ENCODE peak calls at places on chromosomes 1 and 21, in five cellular contexts. N is heart left ventricle, I is epithelial cell of esophagus, U is omental fat pad, E is left ventricle myocardium inferior. K is an unnamed sample.

GRCh38 chr1:228092342-228093049 is 10.0 kb downstream of the ARF1 start:
- DNase-seq in U (peak), N (no peak), E (no peak), I (no peak), K (no peak)

GRCh38 chr1:230270185-230270939 is 155.8 kb downstream of the PGBD5 start:
- DNase-seq in N (no peak), U (no peak), I (no peak), E (no peak), K (no peak)

GRCh38 chr1:149849947-149850360 is 49.4 kb upstream of the BOLA1 start:
- DNase-seq in N (no peak), U (no peak), E (no peak), I (peak), K (no peak)

GRCh38 chr1:47191940-47192457 is 2.2 kb upstream of the PDZK1IP1 start:
- DNase-seq in E (no peak), N (no peak), U (peak), I (no peak), K (peak)

GRCh38 chr1:62436039-62436465 is 797 bp upstream of the USP1 start:
- DNase-seq in E (peak), U (peak), I (peak), N (peak), K (peak)

GRCh38 chr1:3463013-3463385 is 8.5 kb downstream of the ARHGEF16 start:
- DNase-seq in E (no peak), N (no peak), U (no peak), I (no peak), K (no peak)

GRCh38 chr1:28449904-28450303 is 55.9 kb upstream of the RCC1 start:
- DNase-seq in N (no peak), U (no peak), I (peak), E (no peak), K (no peak)

GRCh38 chr1:17649371-17650106 is 105.6 kb upstream of the ACTL8 start:
- DNase-seq in N (no peak), E (no peak), I (no peak), U (no peak), K (no peak)

GRCh38 chr1:186183970-186184628 is 191.0 kb downstream of the TPR start:
- DNase-seq in I (no peak), U (no peak), N (no peak), E (no peak), K (no peak)

GRCh38 chr1:59332983-59333382 is 36.1 kb downstream of the FGGY start:
- DNase-seq in U (no peak), E (no peak), N (no peak), I (peak), K (no peak)

GRCh38 chr1:1778827-1779675 is 781 bp upstream of the NADK start:
- DNase-seq in E (peak), U (peak), I (peak), N (peak), K (no peak)

GRCh38 chr1:54488831-54489626 is 59.0 kb upstream of the ACOT11 start:
- DNase-seq in N (peak), I (peak), U (peak), E (peak), K (peak)

GRCh38 chr1:116515702-116516101 is 55.1 kb downstream of the CD58 start:
- DNase-seq in N (no peak), U (no peak), I (no peak), E (no peak), K (no peak)

GRCh38 chr1:204130178-204130577 is 21.7 kb downstream of the ETNK2 start:
- DNase-seq in I (no peak), N (no peak), U (no peak), E (no peak), K (no peak)

GRCh38 chr1:24386241-24386640 is 27.3 kb downstream of the STPG1 start:
- DNase-seq in E (no peak), I (peak), N (no peak), U (no peak), K (no peak)

GRCh38 chr1:21499283-21499945 is 9.8 kb upstream of the ALPL start:
- DNase-seq in N (no peak), E (no peak), U (no peak), I (no peak), K (no peak)

GRCh38 chr1:226875641-226876295 is 5.4 kb downstream of the PSEN2 start:
- DNase-seq in U (no peak), N (no peak), I (peak), E (no peak), K (peak)

GRCh38 chr1:177200290-177200689 is 29.5 kb downstream of the BRINP2 start:
- DNase-seq in U (no peak), I (peak), E (no peak), N (no peak), K (no peak)

GRCh38 chr1:201299968-201300367 is 16.7 kb downstream of the PKP1 start:
- DNase-seq in N (peak), E (peak), I (peak), U (no peak), K (no peak)

GRCh38 chr1:54354899-54355298 is 51.3 kb downstream of the SSBP3 start:
- DNase-seq in E (no peak), N (no peak), I (no peak), U (no peak), K (no peak)

GRCh38 chr1:51420867-51421627 is 90.7 kb upstream of the TTC39A start:
- DNase-seq in I (no peak), E (no peak), N (no peak), U (no peak), K (no peak)

GRCh38 chr1:37307907-37308570 is 166.3 kb upstream of the ZC3H12A start:
- DNase-seq in N (no peak), E (no peak), I (no peak), U (no peak), K (no peak)

GRCh38 chr1:15799928-15800835 is 7.3 kb downstream of the UQCRHL start:
- DNase-seq in I (peak), U (peak), N (peak), E (no peak), K (no peak)

GRCh38 chr21:25456672-25457071 is 150.6 kb downstream of the MRPL39 start:
- DNase-seq in N (no peak), E (no peak), U (no peak), I (no peak), K (no peak)

GRCh38 chr1:87451229-87451900 is 122.7 kb downstream of the LMO4 start:
- DNase-seq in I (no peak), E (no peak), N (no peak), U (no peak), K (no peak)

GRCh38 chr1:166948856-166949350 is 26.4 kb downstream of the ILDR2 start:
- DNase-seq in N (no peak), E (no peak), U (no peak), I (no peak), K (no peak)

GRCh38 chr1:177627148-177627910 is 342.5 kb downstream of the SEC16B start:
- DNase-seq in U (no peak), I (no peak), N (no peak), E (no peak), K (no peak)

GRCh38 chr1:187408217-187409004 is 579.7 kb downstream of the PLA2G4A start:
- DNase-seq in N (no peak), E (no peak), U (no peak), I (peak), K (no peak)

GRCh38 chr1:244381887-244382565 is 69.7 kb downstream of the ADSS2 start:
- DNase-seq in U (no peak), I (peak), N (no peak), E (no peak), K (no peak)

GRCh38 chr21:46325073-46325912 is 1.3 kb downstream of the PCNT start:
- DNase-seq in U (no peak), E (peak), N (peak), I (peak), K (peak)

GRCh38 chr1:115545096-115545720 is 96.6 kb upstream of the VANGL1 start:
- DNase-seq in E (no peak), U (no peak), I (no peak), N (no peak), K (no peak)

GRCh38 chr1:197559244-197559643 is 216.0 kb downstream of the DENND1B start:
- DNase-seq in N (no peak), U (no peak), I (no peak), E (no peak), K (no peak)

DNA sequence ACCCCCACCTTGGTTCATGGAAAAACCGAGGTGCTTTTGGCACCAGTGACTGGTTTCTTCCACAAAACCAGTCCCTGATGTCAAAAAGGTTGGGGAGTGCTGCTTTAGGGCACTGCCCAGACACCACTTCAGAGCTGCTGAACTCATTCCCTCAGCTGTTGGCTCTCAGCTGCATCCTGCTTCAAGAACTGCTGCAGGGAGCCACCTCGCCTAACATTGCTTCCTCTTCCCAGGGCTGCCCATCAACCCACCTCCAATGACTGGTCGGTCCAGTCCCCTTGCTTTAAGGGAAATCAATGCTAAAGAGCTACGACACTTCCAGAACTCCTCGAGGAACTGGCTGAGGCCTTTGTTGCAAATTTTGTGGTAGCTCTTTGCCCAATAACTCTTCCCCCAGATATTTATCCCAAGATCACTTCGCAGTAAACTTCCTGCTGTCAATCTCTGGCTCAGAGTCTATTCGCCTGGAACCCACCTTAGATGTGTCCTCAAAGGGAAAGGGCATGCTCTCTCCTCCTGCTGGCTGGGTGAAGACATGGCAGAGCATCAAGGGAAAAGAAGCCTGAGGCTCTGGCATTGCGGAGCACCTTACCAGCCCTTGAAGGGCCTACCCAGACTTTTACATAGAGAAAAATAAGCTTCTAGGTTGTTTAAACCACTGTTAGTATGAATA is 29.0 kb downstream of the C1orf52 start:
- DNase-seq in E (no peak), I (no peak), U (no peak), N (no peak), K (no peak)
- TF ChIP-seq CTCF in E (peak), I (peak), U (no peak), N (no peak), K (peak)

DNA sequence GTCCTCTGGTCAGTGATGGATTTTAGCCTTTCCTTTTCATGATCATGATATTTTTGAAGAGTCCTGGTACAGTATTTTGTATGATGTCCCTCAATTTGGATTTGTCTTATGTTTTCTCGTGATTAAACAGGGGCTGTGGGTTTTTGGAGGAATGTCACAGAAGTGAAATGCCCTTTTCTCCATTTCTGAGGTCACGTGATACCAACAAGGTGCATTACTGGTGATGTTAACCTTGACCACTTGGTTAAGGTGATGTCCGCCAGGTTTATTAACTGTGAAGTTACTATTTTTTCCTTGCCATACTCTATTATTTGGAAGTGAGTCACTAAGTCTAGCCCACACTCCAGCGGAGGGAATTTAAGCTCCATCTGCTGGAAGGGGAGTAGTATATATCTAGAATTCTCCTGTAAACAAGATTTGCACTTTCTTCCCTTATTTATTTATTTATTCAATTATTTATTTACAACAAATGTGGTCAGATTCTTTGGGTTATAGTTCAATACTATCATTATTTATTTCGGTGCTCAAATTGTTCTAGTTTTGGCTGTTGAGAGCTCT is 123.4 kb downstream of the HIVEP3 start:
- DNase-seq in N (no peak), I (peak), E (no peak), U (no peak), K (no peak)
- TF ChIP-seq CTCF in N (peak), I (peak), E (peak), U (no peak), K (peak)

DNA sequence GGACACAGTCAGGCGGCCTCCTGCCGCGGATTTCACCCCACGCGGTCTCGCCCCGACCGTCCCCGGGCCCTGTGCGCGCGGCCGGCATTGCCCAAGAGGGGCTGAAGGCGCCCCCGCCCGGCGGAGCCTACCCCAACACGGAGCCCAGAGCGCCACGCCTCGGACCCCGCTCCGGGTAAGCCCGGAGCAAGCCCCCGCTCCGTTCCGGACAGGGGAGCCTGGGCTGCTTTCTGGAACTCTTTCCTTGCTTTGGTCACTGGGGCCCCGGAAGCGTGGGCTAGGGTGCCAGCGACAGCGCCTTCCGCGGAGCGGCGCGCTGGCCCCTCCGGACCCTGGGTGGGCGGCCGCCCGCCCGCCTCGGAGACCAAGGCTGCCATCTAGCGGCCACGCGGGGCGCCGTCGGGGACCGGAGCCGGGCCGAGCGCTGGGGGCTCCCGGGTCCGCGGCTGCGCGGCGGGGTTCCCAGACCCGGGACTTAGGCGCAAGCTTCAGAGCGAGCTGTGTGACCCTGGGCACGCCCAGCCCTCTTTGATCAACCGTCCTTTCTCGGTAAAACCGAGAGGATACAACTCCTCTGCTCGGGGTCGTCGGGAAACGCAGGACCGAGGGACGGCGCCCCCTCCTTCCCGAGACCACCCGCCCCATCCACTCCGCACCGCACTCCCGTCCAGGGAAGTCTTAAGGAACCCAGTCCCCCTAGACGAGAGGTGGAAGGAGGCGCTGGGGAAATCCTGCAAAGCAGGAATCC is 41.4 kb downstream of the RRAGC start:
- DNase-seq in U (no peak), I (no peak), N (no peak), E (no peak), K (peak)
- TF ChIP-seq CTCF in U (no peak), I (peak), N (peak), E (peak), K (peak)

GRCh38 chr1:91506071-91506470 is 5.4 kb downstream of the CDC7 start:
- DNase-seq in E (no peak), N (no peak), I (no peak), U (no peak), K (no peak)

GRCh38 chr1:91505086-91505485 is 4.4 kb downstream of the CDC7 start:
- DNase-seq in U (no peak), N (no peak), I (no peak), E (no peak), K (no peak)

GRCh38 chr1:91503975-91504530 is 3.4 kb downstream of the CDC7 start:
- DNase-seq in E (no peak), N (no peak), I (no peak), U (no peak), K (no peak)

GRCh38 chr1:91510754-91511153 is 10.1 kb downstream of the CDC7 start:
- DNase-seq in U (no peak), E (no peak), I (no peak), N (no peak), K (no peak)

DNA sequence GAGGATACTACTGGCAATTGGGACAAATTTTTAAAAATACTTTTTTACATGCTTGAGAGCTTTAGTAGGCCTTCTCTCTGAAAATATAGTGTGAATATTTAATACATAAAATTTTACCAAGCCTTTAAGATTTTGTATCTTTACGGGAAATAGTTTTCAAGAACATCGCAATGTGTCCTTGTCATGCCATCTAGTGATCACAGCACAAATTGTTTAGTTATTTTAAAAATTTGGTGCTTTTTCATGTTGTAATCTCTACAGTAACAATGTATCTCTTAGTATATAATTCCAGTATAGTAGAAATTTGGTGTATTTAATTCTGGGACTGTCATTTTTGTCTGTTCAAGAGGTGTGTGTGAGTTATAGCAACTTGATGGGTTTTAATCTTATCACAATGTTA is 6.7 kb downstream of the CDC7 start:
- DNase-seq in N (no peak), U (no peak), I (no peak), E (no peak), K (no peak)
- TF ChIP-seq CTCF in N (no peak), U (no peak), I (no peak), E (no peak), K (peak)

GRCh38 chr1:32753532-32754281 is 51.1 kb upstream of the SYNC start:
- DNase-seq in N (peak), I (peak), U (no peak), E (peak), K (peak)
- TF ChIP-seq CTCF in N (no peak), I (no peak), U (no peak), E (no peak), K (peak)

GRCh38 chr1:161177112-161177935 is at the start of gene B4GALT3:
- DNase-seq in E (peak), U (peak), I (peak), N (peak), K (peak)
- TF ChIP-seq CTCF in E (peak), U (no peak), I (no peak), N (peak), K (peak)

GRCh38 chr1:25740071-25740470 is 59.9 kb upstream of the SELENON start:
- DNase-seq in N (no peak), E (no peak), U (no peak), I (no peak), K (no peak)
- TF ChIP-seq CTCF in N (no peak), E (no peak), U (no peak), I (no peak), K (no peak)

DNA sequence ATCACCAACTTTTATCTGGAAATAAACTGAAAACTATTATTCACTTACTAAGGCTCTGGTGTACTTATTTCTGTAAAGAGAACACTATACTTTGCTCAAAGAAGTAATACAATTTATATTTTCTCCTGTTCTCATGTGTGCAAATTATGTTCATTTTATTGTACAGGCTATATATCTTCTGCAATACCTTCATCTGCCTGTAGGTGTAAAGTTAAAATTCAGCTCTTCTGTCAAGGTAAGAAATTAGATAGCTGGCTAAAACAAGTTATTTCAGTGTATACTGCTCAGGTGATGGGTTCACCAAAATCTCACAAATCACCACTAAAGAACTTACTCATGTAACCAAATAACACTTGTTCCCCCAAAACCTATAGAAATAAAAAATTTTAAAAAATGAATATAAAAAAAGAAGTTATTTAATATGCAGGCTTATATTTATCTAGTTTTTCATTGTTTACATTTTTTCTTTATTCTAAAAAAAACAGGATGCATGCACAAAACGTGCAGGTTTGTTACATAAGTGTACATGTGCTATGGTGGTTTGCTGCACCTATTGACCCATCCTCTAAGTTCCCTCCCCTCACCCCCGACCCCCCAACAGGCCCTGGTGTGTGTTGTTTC is 81.5 kb downstream of the PTGER3 start:
- DNase-seq in U (no peak), N (no peak), I (peak), E (no peak), K (no peak)
- TF ChIP-seq CTCF in U (no peak), N (no peak), I (peak), E (peak), K (peak)

DNA sequence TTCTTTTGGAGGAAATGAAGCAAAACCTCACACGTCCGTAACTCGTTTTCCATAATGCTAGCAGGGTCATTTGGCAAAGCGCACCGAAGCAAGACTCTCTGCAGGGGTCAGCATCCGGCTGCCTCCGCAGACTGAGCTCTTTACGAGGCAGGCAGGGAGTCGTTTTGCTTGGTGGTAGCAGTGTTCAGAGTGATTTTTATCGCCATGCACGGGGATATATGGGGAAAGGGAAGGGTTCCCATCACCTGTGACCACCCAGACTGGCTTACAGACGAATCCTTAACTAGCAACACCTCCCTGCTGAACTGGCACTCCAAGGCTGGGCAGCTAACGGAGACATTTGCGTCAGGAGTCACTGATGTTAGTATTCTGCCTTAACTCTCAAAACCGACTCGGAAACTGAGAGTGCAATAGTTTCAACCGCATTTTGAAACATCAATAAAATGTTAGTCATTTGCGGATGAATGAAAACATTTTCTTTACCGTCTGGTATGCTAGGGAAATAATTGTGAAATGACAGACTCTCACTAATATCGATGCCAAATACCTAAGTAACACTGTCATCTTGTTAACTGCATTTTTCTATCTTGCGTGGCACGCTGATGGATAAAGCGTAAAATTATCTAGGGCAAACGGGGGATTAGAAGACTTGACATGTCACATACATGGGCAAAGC is 2.2 kb upstream of the NEGR1 start:
- DNase-seq in E (peak), U (no peak), I (peak), N (peak), K (no peak)
- TF ChIP-seq CTCF in E (no peak), U (no peak), I (no peak), N (no peak), K (peak)

K was measured in type B pancreatic cell.